ENCODE peak calls at places on chromosomes 12 and 14, in five cellular contexts. One of them, this sample, is unnamed.

GRCh38 chr14:58362798-58363412 is 32.8 kb upstream of the TOMM20L start:
- DNase-seq in endothelial cell of umbilical vein: peak
- DNase-seq in sigmoid colon: no peak
- DNase-seq in Panc1: peak
- DNase-seq in GM23338: peak
- DNase-seq in this sample: peak

GRCh38 chr12:40752011-40752410 is 59.8 kb downstream of the CNTN1 start:
- DNase-seq in Panc1: no peak
- DNase-seq in GM23338: no peak
- DNase-seq in sigmoid colon: no peak
- DNase-seq in endothelial cell of umbilical vein: no peak
- DNase-seq in this sample: no peak

GRCh38 chr12:80472912-80473500 is 29.0 kb downstream of the PTPRQ start:
- DNase-seq in sigmoid colon: no peak
- DNase-seq in Panc1: peak
- DNase-seq in GM23338: peak
- DNase-seq in endothelial cell of umbilical vein: peak
- DNase-seq in this sample: peak

GRCh38 chr14:97280526-97280925 is 483.3 kb downstream of the VRK1 start:
- DNase-seq in sigmoid colon: no peak
- DNase-seq in GM23338: no peak
- DNase-seq in Panc1: no peak
- DNase-seq in endothelial cell of umbilical vein: no peak
- DNase-seq in this sample: no peak

GRCh38 chr12:130818381-130819247 is 20.4 kb downstream of the STX2 start:
- DNase-seq in Panc1: no peak
- DNase-seq in GM23338: peak
- DNase-seq in endothelial cell of umbilical vein: peak
- DNase-seq in sigmoid colon: peak
- DNase-seq in this sample: peak

GRCh38 chr12:12537421-12537820 is 25.2 kb downstream of the DUSP16 start:
- DNase-seq in endothelial cell of umbilical vein: no peak
- DNase-seq in GM23338: no peak
- DNase-seq in sigmoid colon: no peak
- DNase-seq in Panc1: no peak
- DNase-seq in this sample: no peak

GRCh38 chr12:51183816-51184215 is 10.9 kb upstream of the TFCP2 start:
- DNase-seq in Panc1: no peak
- DNase-seq in GM23338: peak
- DNase-seq in sigmoid colon: peak
- DNase-seq in endothelial cell of umbilical vein: no peak
- DNase-seq in this sample: peak

GRCh38 chr14:40240456-40240855 is 808.2 kb upstream of the FBXO33 start:
- DNase-seq in endothelial cell of umbilical vein: no peak
- DNase-seq in sigmoid colon: no peak
- DNase-seq in Panc1: no peak
- DNase-seq in GM23338: no peak
- DNase-seq in this sample: no peak

GRCh38 chr14:52802597-52802996 is 11.2 kb upstream of the GNPNAT1 start:
- DNase-seq in endothelial cell of umbilical vein: no peak
- DNase-seq in Panc1: no peak
- DNase-seq in GM23338: no peak
- DNase-seq in sigmoid colon: no peak
- DNase-seq in this sample: no peak

GRCh38 chr14:58587271-58587670 is 50.5 kb upstream of the DACT1 start:
- DNase-seq in Panc1: no peak
- DNase-seq in endothelial cell of umbilical vein: no peak
- DNase-seq in GM23338: no peak
- DNase-seq in sigmoid colon: no peak
- DNase-seq in this sample: no peak

GRCh38 chr12:70255311-70255710 is 12.1 kb downstream of the CNOT2 start:
- DNase-seq in endothelial cell of umbilical vein: peak
- DNase-seq in sigmoid colon: no peak
- DNase-seq in Panc1: no peak
- DNase-seq in GM23338: no peak
- DNase-seq in this sample: no peak

GRCh38 chr12:115204957-115205754 is 521.2 kb upstream of the TBX3 start:
- DNase-seq in GM23338: peak
- DNase-seq in sigmoid colon: no peak
- DNase-seq in Panc1: no peak
- DNase-seq in endothelial cell of umbilical vein: no peak
- DNase-seq in this sample: no peak

GRCh38 chr12:15364221-15365170 is 42.2 kb downstream of the PTPRO start:
- DNase-seq in sigmoid colon: no peak
- DNase-seq in endothelial cell of umbilical vein: no peak
- DNase-seq in GM23338: no peak
- DNase-seq in Panc1: no peak
- DNase-seq in this sample: no peak

GRCh38 chr12:21713138-21713537 is 55.5 kb upstream of the LDHB start:
- DNase-seq in GM23338: no peak
- DNase-seq in sigmoid colon: no peak
- DNase-seq in endothelial cell of umbilical vein: no peak
- DNase-seq in Panc1: no peak
- DNase-seq in this sample: no peak

GRCh38 chr12:26017484-26018211 is 59.2 kb downstream of the RASSF8 start:
- DNase-seq in Panc1: peak
- DNase-seq in sigmoid colon: peak
- DNase-seq in GM23338: peak
- DNase-seq in endothelial cell of umbilical vein: peak
- DNase-seq in this sample: peak

GRCh38 chr14:34943506-34943905 is 39.3 kb upstream of the SRP54 start:
- DNase-seq in sigmoid colon: no peak
- DNase-seq in endothelial cell of umbilical vein: no peak
- DNase-seq in GM23338: no peak
- DNase-seq in Panc1: no peak
- DNase-seq in this sample: no peak

GRCh38 chr12:106841471-106842302 is 67.2 kb downstream of the RIC8B start:
- DNase-seq in GM23338: peak
- DNase-seq in Panc1: no peak
- DNase-seq in endothelial cell of umbilical vein: peak
- DNase-seq in sigmoid colon: no peak
- DNase-seq in this sample: peak

GRCh38 chr12:4487024-4487423 is 41.4 kb upstream of the FGF6 start:
- DNase-seq in Panc1: no peak
- DNase-seq in endothelial cell of umbilical vein: no peak
- DNase-seq in GM23338: peak
- DNase-seq in sigmoid colon: no peak
- DNase-seq in this sample: no peak
- TF ChIP-seq POLR2AphosphoS5 in Panc1: no peak
- TF ChIP-seq POLR2AphosphoS5 in endothelial cell of umbilical vein: no peak
- TF ChIP-seq POLR2AphosphoS5 in GM23338: no peak
- TF ChIP-seq POLR2AphosphoS5 in sigmoid colon: no peak
- TF ChIP-seq POLR2AphosphoS5 in this sample: no peak

DNA sequence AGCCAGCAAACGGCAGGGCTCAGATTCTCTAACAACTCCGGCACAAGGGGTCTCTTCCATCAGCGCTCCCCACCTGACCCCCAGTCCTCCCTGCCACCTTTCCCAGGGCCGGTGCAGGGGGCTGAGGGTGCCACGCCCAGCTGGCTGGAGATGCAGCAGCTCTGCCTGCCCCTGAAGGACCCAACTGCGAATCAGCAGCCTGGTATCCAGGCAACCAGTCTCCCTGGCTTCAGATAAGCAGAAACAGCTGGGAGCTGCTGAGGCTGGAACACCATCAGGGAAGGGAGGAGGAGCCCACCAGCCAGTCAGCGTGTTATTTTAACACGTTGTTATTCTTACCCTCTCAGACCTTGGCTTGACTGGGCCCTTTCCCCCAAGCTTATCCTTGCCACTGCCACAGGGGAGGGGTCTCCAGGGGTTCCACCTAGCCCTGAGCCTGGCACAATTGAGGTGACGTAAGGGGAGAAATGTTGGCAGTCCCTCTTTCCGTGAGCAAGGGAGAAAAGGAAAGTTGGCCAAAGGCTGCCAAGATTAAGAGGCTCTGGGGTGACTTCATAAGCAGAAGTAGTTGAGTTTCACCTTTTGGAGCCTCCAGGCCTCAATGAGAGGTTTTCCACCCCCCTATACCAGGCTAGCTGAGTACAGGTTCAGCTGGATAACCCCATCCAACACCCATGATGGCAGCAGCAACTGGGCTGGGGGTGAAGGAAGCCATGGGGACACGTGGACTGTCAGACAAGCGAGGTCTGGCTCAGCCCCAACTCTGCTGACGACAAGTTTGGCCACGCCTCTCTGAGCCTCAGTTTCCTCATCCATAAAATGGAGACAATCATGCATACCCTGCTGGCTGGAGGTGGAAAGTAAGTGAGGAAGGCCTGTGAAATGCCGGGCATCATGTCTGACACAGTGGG is 91.1 kb downstream of the IRF2BPL start:
- DNase-seq in sigmoid colon: no peak
- DNase-seq in GM23338: peak
- DNase-seq in Panc1: no peak
- DNase-seq in endothelial cell of umbilical vein: peak
- DNase-seq in this sample: peak
- TF ChIP-seq POLR2AphosphoS5 in sigmoid colon: peak
- TF ChIP-seq POLR2AphosphoS5 in GM23338: no peak
- TF ChIP-seq POLR2AphosphoS5 in Panc1: no peak
- TF ChIP-seq POLR2AphosphoS5 in endothelial cell of umbilical vein: no peak
- TF ChIP-seq POLR2AphosphoS5 in this sample: no peak

GRCh38 chr12:128245890-128246289 is 21.1 kb upstream of the TMEM132C start:
- DNase-seq in Panc1: no peak
- DNase-seq in GM23338: no peak
- DNase-seq in endothelial cell of umbilical vein: no peak
- DNase-seq in sigmoid colon: no peak
- DNase-seq in this sample: peak
- TF ChIP-seq POLR2AphosphoS5 in Panc1: no peak
- TF ChIP-seq POLR2AphosphoS5 in GM23338: no peak
- TF ChIP-seq POLR2AphosphoS5 in endothelial cell of umbilical vein: no peak
- TF ChIP-seq POLR2AphosphoS5 in sigmoid colon: no peak
- TF ChIP-seq POLR2AphosphoS5 in this sample: peak

GRCh38 chr12:68403296-68403695 is 71.1 kb upstream of the MDM1 start:
- DNase-seq in GM23338: no peak
- DNase-seq in Panc1: no peak
- DNase-seq in sigmoid colon: no peak
- DNase-seq in endothelial cell of umbilical vein: no peak
- DNase-seq in this sample: no peak

GRCh38 chr12:68402422-68402821 is 70.3 kb upstream of the MDM1 start:
- DNase-seq in GM23338: no peak
- DNase-seq in Panc1: no peak
- DNase-seq in endothelial cell of umbilical vein: no peak
- DNase-seq in sigmoid colon: no peak
- DNase-seq in this sample: no peak

GRCh38 chr12:68406134-68406576 is 74.0 kb upstream of the MDM1 start:
- DNase-seq in endothelial cell of umbilical vein: peak
- DNase-seq in GM23338: peak
- DNase-seq in Panc1: no peak
- DNase-seq in sigmoid colon: peak
- DNase-seq in this sample: peak

GRCh38 chr12:68403711-68404110 is 71.5 kb upstream of the MDM1 start:
- DNase-seq in sigmoid colon: no peak
- DNase-seq in endothelial cell of umbilical vein: no peak
- DNase-seq in GM23338: no peak
- DNase-seq in Panc1: no peak
- DNase-seq in this sample: no peak

DNA sequence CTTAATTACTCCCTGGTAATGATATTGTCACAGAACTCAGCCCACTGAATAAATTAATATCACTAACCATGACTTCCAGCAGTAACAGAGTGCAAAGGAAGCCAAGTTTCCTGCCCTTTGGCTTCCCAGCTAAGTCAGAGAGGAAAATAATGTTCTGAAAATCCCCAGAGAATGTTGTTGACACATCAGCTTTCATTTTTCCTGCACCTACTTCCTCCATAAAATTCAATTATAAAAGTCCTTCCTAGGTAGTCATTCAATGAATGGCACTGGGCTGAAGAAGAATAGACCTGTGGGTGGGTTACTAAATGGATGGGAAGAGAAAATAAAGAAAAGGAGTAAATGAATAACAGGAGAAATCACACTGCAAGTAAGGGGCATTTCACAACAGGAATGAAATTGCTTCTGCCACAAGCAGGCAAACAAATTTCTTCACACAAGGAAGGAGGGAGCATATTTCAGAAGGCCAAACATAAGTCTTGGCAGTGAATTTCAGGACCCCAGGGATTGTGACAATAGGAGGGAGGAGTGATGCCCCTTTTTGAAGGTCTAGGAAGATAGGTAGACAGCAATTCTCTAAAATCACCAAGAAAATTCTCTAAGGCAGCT is 73.2 kb upstream of the MDM1 start:
- DNase-seq in sigmoid colon: no peak
- DNase-seq in Panc1: no peak
- DNase-seq in endothelial cell of umbilical vein: peak
- DNase-seq in GM23338: no peak
- DNase-seq in this sample: no peak
- TF ChIP-seq POLR2AphosphoS5 in sigmoid colon: no peak
- TF ChIP-seq POLR2AphosphoS5 in Panc1: no peak
- TF ChIP-seq POLR2AphosphoS5 in endothelial cell of umbilical vein: no peak
- TF ChIP-seq POLR2AphosphoS5 in GM23338: no peak
- TF ChIP-seq POLR2AphosphoS5 in this sample: no peak

DNA sequence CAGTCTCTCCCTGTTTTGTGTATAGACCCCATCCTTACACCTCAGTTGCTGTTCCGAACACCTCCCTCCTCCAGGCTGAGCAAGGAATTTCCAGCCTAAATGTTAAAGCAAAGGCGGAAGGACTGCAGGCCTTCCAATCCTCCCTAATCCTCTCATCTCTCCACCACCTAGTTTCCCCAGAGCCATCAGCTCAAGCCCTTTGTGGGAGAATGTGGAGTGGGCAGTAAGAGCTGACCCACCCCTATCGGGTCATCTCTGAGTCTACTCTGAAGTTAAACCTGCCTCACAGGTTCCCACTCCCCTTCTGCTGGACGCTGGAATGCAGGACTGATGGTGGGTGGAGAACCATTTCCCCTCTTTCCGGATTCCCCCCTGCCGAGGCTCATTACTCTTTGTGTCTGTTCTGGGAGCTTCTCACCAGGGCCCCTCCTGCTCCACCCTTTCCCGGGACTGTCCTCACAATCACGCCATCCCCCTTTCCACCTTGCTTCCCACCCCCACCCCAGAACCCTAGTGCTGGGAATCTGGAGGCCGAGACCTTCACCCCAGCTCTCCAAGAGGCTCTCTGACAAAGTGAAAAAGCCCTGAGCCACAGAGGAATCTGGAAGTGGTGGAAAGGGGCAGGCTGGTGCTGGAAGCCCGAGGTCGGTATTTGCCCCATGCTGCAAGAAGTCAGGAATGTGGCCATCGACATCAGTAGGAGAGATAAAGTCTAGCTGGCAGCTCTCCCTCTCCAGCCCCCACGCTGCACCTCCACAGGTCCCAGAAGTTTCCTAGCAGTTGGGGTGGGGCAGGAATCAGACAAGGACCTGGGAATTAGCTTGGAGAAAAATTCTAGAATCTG is 3.3 kb upstream of the KRT18 start:
- DNase-seq in sigmoid colon: no peak
- DNase-seq in Panc1: no peak
- DNase-seq in endothelial cell of umbilical vein: peak
- DNase-seq in GM23338: peak
- DNase-seq in this sample: no peak
- TF ChIP-seq POLR2AphosphoS5 in sigmoid colon: no peak
- TF ChIP-seq POLR2AphosphoS5 in Panc1: no peak
- TF ChIP-seq POLR2AphosphoS5 in endothelial cell of umbilical vein: peak
- TF ChIP-seq POLR2AphosphoS5 in GM23338: no peak
- TF ChIP-seq POLR2AphosphoS5 in this sample: peak

DNA sequence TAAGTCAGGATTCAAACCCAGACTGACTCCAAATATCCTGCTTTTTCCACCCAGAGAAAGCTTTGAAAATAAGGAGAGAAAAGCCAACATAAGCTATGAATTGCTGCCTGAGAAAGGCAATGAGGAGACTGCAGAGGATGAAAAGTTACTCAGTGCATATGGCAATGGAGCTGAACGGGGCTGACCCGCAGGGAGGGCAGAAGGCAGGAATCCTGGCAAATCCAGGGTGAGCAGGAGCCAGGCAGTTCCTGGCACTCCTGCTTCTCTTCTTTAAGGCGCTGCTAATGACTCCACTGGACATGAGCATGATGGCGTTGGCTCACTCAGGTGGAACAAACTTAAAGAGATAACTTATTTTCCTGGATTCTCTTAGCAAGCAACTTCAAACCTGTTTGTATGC is 95.2 kb upstream of the TMCC3 start:
- DNase-seq in GM23338: no peak
- DNase-seq in Panc1: no peak
- DNase-seq in sigmoid colon: no peak
- DNase-seq in endothelial cell of umbilical vein: no peak
- DNase-seq in this sample: no peak
- TF ChIP-seq POLR2AphosphoS5 in GM23338: no peak
- TF ChIP-seq POLR2AphosphoS5 in Panc1: no peak
- TF ChIP-seq POLR2AphosphoS5 in sigmoid colon: no peak
- TF ChIP-seq POLR2AphosphoS5 in endothelial cell of umbilical vein: no peak
- TF ChIP-seq POLR2AphosphoS5 in this sample: no peak

This sample was measured in SK-N-SH.